ENCODE peak calls at places on chromosomes 4 and X, in nine cellular contexts. R, O, L, K, P, Q, H, Z and T are unnamed samples.

GRCh38 chr4:86895692-86896488 is 3.7 kb upstream of the C4orf36 start:
- DNase-seq in R (peak), O (peak), L (no peak), K (peak), P (peak), Q (peak), H (peak), Z (no peak), T (no peak)

GRCh38 chr4:145216532-145216931 is 36.1 kb upstream of the OTUD4 start:
- DNase-seq in R (peak), O (no peak), L (no peak), K (peak), P (no peak), Q (peak), H (peak), Z (no peak), T (no peak)

GRCh38 chrX:78092296-78092695 is 11.8 kb upstream of the PGK1 start:
- DNase-seq in R (peak), O (no peak), L (no peak), K (peak), P (peak), Q (peak), H (no peak), Z (peak), T (no peak)

GRCh38 chrX:11363069-11363594 is 69.9 kb downstream of the AMELX start:
- DNase-seq in R (no peak), O (peak), L (no peak), K (no peak), P (peak), Q (no peak), H (peak), Z (no peak), T (no peak)

GRCh38 chr4:89248879-89249281 is 58.7 kb downstream of the GPRIN3 start:
- DNase-seq in R (no peak), O (no peak), L (no peak), K (no peak), P (peak), Q (no peak), H (no peak), Z (no peak), T (no peak)

GRCh38 chr4:44544158-44544557 is 95.5 kb upstream of the KCTD8 start:
- DNase-seq in R (no peak), O (no peak), L (no peak), K (peak), P (no peak), Q (no peak), H (no peak), Z (no peak), T (no peak)

GRCh38 chrX:17977696-17978095 is 116.6 kb upstream of the RAI2 start:
- DNase-seq in R (no peak), O (no peak), L (no peak), K (no peak), P (no peak), Q (no peak), H (no peak), Z (no peak), T (no peak)

GRCh38 chr4:85565761-85566480 is 91.0 kb downstream of the ARHGAP24 start:
- DNase-seq in R (peak), O (no peak), L (no peak), K (peak), P (no peak), Q (no peak), H (no peak), Z (no peak), T (no peak)

GRCh38 chr4:31662951-31663350 is 942.8 kb downstream of the PCDH7 start:
- DNase-seq in R (peak), O (no peak), L (no peak), K (peak), P (peak), Q (no peak), H (no peak), Z (no peak), T (no peak)

GRCh38 chrX:70301716-70302115 is 11.8 kb downstream of the KIF4A start:
- DNase-seq in R (peak), O (no peak), L (no peak), K (peak), P (no peak), Q (peak), H (no peak), Z (no peak), T (no peak)

GRCh38 chr4:147498031-147498700 is 17.3 kb downstream of the EDNRA start:
- DNase-seq in R (peak), O (no peak), L (no peak), K (peak), P (no peak), Q (peak), H (no peak), Z (no peak), T (no peak)

GRCh38 chr4:173370130-173370476 is 651 bp upstream of the SAP30 start:
- DNase-seq in R (no peak), O (peak), L (peak), K (no peak), P (no peak), Q (no peak), H (no peak), Z (no peak), T (peak)

GRCh38 chr4:16067515-16067914 is 16.3 kb downstream of the PROM1 start:
- DNase-seq in R (no peak), O (no peak), L (no peak), K (peak), P (no peak), Q (no peak), H (peak), Z (no peak), T (no peak)

GRCh38 chr4:123976285-123976684 is 579.7 kb downstream of the SPRY1 start:
- DNase-seq in R (peak), O (no peak), L (no peak), K (peak), P (no peak), Q (peak), H (no peak), Z (no peak), T (no peak)

GRCh38 chr4:127685292-127685691 is 44.9 kb upstream of the SLC25A31 start:
- DNase-seq in R (peak), O (no peak), L (no peak), K (peak), P (no peak), Q (peak), H (no peak), Z (no peak), T (no peak)

GRCh38 chr4:158538176-158538575 is 16.5 kb downstream of the RXFP1 start:
- DNase-seq in R (peak), O (no peak), L (no peak), K (peak), P (peak), Q (no peak), H (no peak), Z (no peak), T (no peak)

GRCh38 chr4:183987529-183987946 is 82.4 kb downstream of the STOX2 start:
- DNase-seq in R (peak), O (no peak), L (peak), K (peak), P (no peak), Q (peak), H (peak), Z (peak), T (peak)

GRCh38 chrX:7068939-7069367 is 78.6 kb upstream of the STS start:
- DNase-seq in R (no peak), O (no peak), L (no peak), K (no peak), P (no peak), Q (peak), H (peak), Z (no peak), T (no peak)

GRCh38 chrX:132636080-132636479 is 147.2 kb upstream of the MBNL3 start:
- DNase-seq in R (peak), O (no peak), L (no peak), K (no peak), P (no peak), Q (peak), H (no peak), Z (no peak), T (no peak)

GRCh38 chr4:144223129-144223528 is 82.6 kb upstream of the GYPA start:
- DNase-seq in R (no peak), O (no peak), L (no peak), K (no peak), P (no peak), Q (no peak), H (no peak), Z (no peak), T (no peak)

GRCh38 chrX:1686642-1687041 is 71.8 kb downstream of the ASMT start:
- DNase-seq in R (peak), O (no peak), L (no peak), K (peak), P (no peak), Q (no peak), H (no peak), Z (no peak), T (no peak)

GRCh38 chr4:38130884-38131283 is 170.7 kb downstream of the PTTG2 start:
- DNase-seq in R (no peak), O (no peak), L (no peak), K (no peak), P (no peak), Q (no peak), H (no peak), Z (no peak), T (no peak)

GRCh38 chrX:115892056-115892708 is 278.4 kb upstream of the AGTR2 start:
- DNase-seq in R (no peak), O (no peak), L (peak), K (no peak), P (no peak), Q (no peak), H (peak), Z (no peak), T (no peak)

GRCh38 chr4:3827616-3828492 is 61.7 kb downstream of the ADRA2C start:
- DNase-seq in R (no peak), O (no peak), L (peak), K (peak), P (no peak), Q (no peak), H (peak), Z (no peak), T (peak)

GRCh38 chrX:45771560-45772340 is 571.1 kb upstream of the DIPK2B start:
- DNase-seq in R (peak), O (peak), L (peak), K (peak), P (peak), Q (peak), H (peak), Z (no peak), T (peak)

GRCh38 chr4:815464-816146 is 10.3 kb downstream of the CPLX1 start:
- DNase-seq in R (no peak), O (no peak), L (peak), K (no peak), P (no peak), Q (no peak), H (no peak), Z (no peak), T (no peak)

GRCh38 chrX:110167952-110168451 is 149.9 kb downstream of the AMMECR1 start:
- DNase-seq in R (no peak), O (peak), L (peak), K (peak), P (no peak), Q (no peak), H (peak), Z (no peak), T (peak)

GRCh38 chr4:119087656-119088055 is 48.0 kb upstream of the MYOZ2 start:
- DNase-seq in R (no peak), O (no peak), L (no peak), K (no peak), P (no peak), Q (no peak), H (no peak), Z (no peak), T (no peak)

GRCh38 chr4:71553605-71554004 is 214.8 kb downstream of the SLC4A4 start:
- DNase-seq in R (peak), O (no peak), L (no peak), K (peak), P (no peak), Q (no peak), H (peak), Z (no peak), T (no peak)

GRCh38 chr4:38753021-38753806 is 29.6 kb downstream of the TLR10 start:
- DNase-seq in R (peak), O (no peak), L (peak), K (peak), P (no peak), Q (peak), H (peak), Z (peak), T (peak)

GRCh38 chrX:103343105-103343504 is 13.1 kb downstream of the TCEAL7 start:
- DNase-seq in R (peak), O (peak), L (no peak), K (peak), P (peak), Q (peak), H (peak), Z (no peak), T (peak)

GRCh38 chrX:123960956-123961267 is 594 bp upstream of the STAG2 start:
- DNase-seq in R (no peak), O (no peak), L (no peak), K (no peak), P (no peak), Q (no peak), H (peak), Z (no peak), T (no peak)

GRCh38 chr4:137705171-137705783 is 173.0 kb upstream of the PCDH18 start:
- DNase-seq in R (peak), O (no peak), L (no peak), K (peak), P (peak), Q (no peak), H (peak), Z (no peak), T (no peak)